ENCODE peak calls at places on chromosomes 1 and 21, in six cellular contexts. T is CD8-positive, alpha-beta T cell; M is DND-41; F is fibroblast of lung; H is adrenal gland; W is CD8-positive, alpha-beta memory T cell. E is an unnamed sample.

GRCh38 chr1:1732381-1732780 is 8.2 kb upstream of the CDK11A start:
- DNase-seq in H (no peak), T (no peak), M (no peak), W (no peak), F (no peak), E (no peak)

GRCh38 chr1:32337855-32338636 is 2.0 kb upstream of the MARCKSL1 start:
- DNase-seq in H (no peak), F (no peak), T (no peak), W (no peak), M (no peak), E (no peak)

GRCh38 chr1:5798151-5798730 is 194.0 kb downstream of the NPHP4 start:
- DNase-seq in H (peak), F (no peak), M (no peak), W (no peak), T (no peak), E (no peak)

GRCh38 chr1:20100632-20101355 is 18.5 kb downstream of the PLA2G2D start:
- DNase-seq in W (no peak), M (peak), H (peak), T (no peak), F (peak), E (peak)

GRCh38 chr1:62688687-62689085 is 500 bp upstream of the DOCK7 start:
- DNase-seq in F (peak), H (no peak), M (no peak), T (no peak), W (no peak), E (no peak)

GRCh38 chr1:9066945-9067807 is 2.3 kb downstream of the SLC2A5 start:
- DNase-seq in M (no peak), W (no peak), T (no peak), H (peak), F (peak), E (no peak)

GRCh38 chr1:99005537-99005942 is 879 bp upstream of the PLPPR5 start:
- DNase-seq in T (no peak), M (no peak), W (no peak), F (no peak), H (no peak), E (no peak)

GRCh38 chr1:167784876-167785550 is 63.2 kb downstream of the MPZL1 start:
- DNase-seq in H (no peak), M (no peak), F (no peak), W (no peak), T (no peak), E (no peak)

GRCh38 chr1:93080424-93080823 is 1.3 kb downstream of the MTF2 start:
- DNase-seq in W (no peak), M (no peak), H (no peak), T (no peak), F (peak), E (peak)

GRCh38 chr1:243378666-243379065 is 122.8 kb downstream of the SDCCAG8 start:
- DNase-seq in W (no peak), F (no peak), H (no peak), M (no peak), T (no peak), E (no peak)

GRCh38 chr1:74679811-74680210 is 6.2 kb upstream of the ERICH3 start:
- DNase-seq in M (no peak), T (no peak), H (no peak), W (no peak), F (no peak), E (no peak)

GRCh38 chr1:97392701-97393100 is 528.1 kb downstream of the DPYD start:
- DNase-seq in W (no peak), M (no peak), F (no peak), H (no peak), T (no peak), E (no peak)

GRCh38 chr1:56469640-56470371 is 109.6 kb downstream of the PLPP3 start:
- DNase-seq in T (no peak), H (no peak), F (peak), W (no peak), M (no peak), E (no peak)

GRCh38 chr1:58785424-58786058 is 1.7 kb upstream of the JUN start:
- DNase-seq in M (peak), W (peak), T (peak), H (peak), F (peak), E (peak)

GRCh38 chr1:204076891-204077290 is 4.0 kb downstream of the SOX13 start:
- DNase-seq in M (no peak), W (no peak), T (no peak), H (no peak), F (no peak), E (no peak)

GRCh38 chr1:161185732-161186311 is 8.5 kb upstream of the B4GALT3 start:
- DNase-seq in F (no peak), H (no peak), W (no peak), T (no peak), M (no peak), E (no peak)

GRCh38 chr1:25487628-25488027 is 55.8 kb upstream of the LDLRAP1 start:
- DNase-seq in W (peak), F (no peak), M (peak), H (no peak), T (peak), E (peak)

GRCh38 chr1:99849413-99849743 is 783 bp upstream of the AGL start:
- DNase-seq in T (no peak), M (peak), F (peak), W (no peak), H (peak), E (no peak)

GRCh38 chr1:233668725-233669294 is 54.9 kb downstream of the KCNK1 start:
- DNase-seq in T (no peak), M (no peak), H (no peak), F (peak), W (no peak), E (no peak)

GRCh38 chr1:203906932-203907331 is 45.5 kb downstream of the SNRPE start:
- DNase-seq in M (no peak), H (no peak), T (no peak), W (no peak), F (peak), E (no peak)

GRCh38 chr1:108955881-108956280 is 7.4 kb downstream of the CLCC1 start:
- DNase-seq in H (no peak), F (no peak), M (no peak), T (no peak), W (no peak), E (no peak)
- H3K4me3 ChIP-seq in H (no peak), F (no peak), M (no peak), T (no peak), W (no peak), E (no peak)

GRCh38 chr21:17889171-17889570 is 70.0 kb upstream of the C21orf91 start:
- DNase-seq in T (no peak), H (no peak), M (no peak), F (no peak), W (no peak), E (no peak)
- H3K27ac ChIP-seq in T (no peak), H (no peak), M (no peak), F (no peak), W (no peak), E (no peak)

GRCh38 chr1:28507646-28508434 is 2.0 kb downstream of the RCC1 start:
- DNase-seq in F (peak), T (no peak), M (peak), H (no peak), W (no peak), E (no peak)

GRCh38 chr1:28508435-28508754 is 2.6 kb downstream of the RCC1 start:
- DNase-seq in W (no peak), M (no peak), T (no peak), H (no peak), F (no peak), E (no peak)

GRCh38 chr1:28512058-28512611 is 6.3 kb downstream of the RCC1 start:
- DNase-seq in M (no peak), H (no peak), W (no peak), T (no peak), F (peak), E (no peak)

GRCh38 chr1:28510350-28511223 is 4.7 kb downstream of the RCC1 start:
- DNase-seq in H (no peak), T (no peak), W (no peak), M (peak), F (peak), E (no peak)

GRCh38 chr1:28509705-28510349 is 4.0 kb downstream of the RCC1 start:
- DNase-seq in H (no peak), M (peak), T (no peak), F (peak), W (no peak), E (no peak)
- H3K4me3 ChIP-seq in H (no peak), M (no peak), T (peak), F (peak), W (peak), E (peak)

GRCh38 chr1:27145934-27146354 is 9.0 kb downstream of the SLC9A1 start:
- DNase-seq in W (no peak), H (peak), M (no peak), F (peak), T (no peak), E (no peak)
- H3K27ac ChIP-seq in W (peak), H (peak), M (no peak), F (peak), T (no peak), E (no peak)

DNA sequence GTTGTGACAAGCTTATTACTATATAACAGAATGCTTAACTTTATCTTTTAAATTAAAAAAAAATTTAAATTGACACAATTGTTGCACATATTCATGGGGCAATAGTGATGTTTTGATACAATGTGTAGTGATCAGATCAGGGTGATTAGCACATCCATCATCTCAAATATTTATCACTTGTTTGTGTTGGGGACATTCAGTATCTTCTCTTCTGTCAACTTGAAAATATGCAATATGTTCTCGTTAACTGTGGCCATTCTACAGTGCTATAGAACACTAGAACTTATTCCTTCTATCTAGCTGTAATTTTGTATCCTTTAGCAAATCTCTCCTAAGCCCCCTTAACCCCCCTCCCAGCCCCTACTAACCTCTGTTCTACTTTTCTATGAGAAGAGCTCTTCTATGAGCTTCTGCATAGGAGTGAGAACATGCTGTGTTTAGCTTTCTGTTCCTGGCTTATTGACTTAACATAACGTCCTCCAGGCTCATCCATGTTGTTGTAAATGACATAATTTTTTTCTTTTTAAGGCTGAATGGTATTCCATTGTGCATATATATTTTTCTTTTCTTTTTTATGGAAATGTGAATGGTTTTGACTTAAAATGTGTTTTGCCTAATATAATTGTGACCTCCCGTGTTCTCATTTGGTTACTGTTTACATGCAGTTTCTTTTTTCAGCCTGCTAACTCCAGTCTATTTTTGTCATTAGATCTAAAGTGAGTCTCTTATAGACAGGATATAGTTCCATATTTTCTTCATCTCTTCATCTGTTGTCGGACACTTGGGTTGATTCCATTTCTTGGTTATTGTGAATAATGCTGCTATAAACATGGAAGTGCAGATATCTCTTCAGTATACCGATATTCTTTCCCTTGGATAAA is 23.8 kb downstream of the CEP350 start:
- DNase-seq in H (no peak), T (no peak), W (no peak), F (no peak), M (no peak), E (no peak)
- H3K4me3 ChIP-seq in H (no peak), T (no peak), W (no peak), F (no peak), M (no peak), E (no peak)

DNA sequence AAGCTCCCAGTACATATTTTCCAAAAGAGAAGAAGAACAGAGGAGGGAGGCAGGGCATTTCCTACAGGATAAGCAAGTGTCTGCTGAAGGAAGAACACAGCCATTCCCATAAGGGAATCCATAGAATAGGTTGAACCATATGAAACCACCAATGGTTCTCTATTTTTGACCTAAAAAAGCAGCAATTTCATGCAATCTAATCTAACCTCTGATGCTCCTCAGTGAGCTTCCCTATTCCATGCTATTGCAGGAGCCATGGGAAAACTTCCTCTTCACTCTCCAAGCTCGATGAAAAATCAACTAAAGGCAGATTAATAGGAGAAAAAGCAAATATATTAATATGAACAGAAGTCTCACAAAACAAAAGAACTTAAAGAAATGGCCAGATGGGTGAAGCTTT is 50.5 kb downstream of the SIPA1L2 start:
- DNase-seq in H (no peak), W (no peak), F (no peak), T (no peak), M (no peak), E (no peak)
- H3K27ac ChIP-seq in H (peak), W (no peak), F (no peak), T (no peak), M (peak), E (no peak)

GRCh38 chr1:23524716-23525401 is 6.2 kb downstream of the E2F2 start:
- DNase-seq in M (peak), H (no peak), W (peak), T (peak), F (no peak), E (no peak)
- H3K4me3 ChIP-seq in M (no peak), H (no peak), W (peak), T (peak), F (no peak), E (peak)

DNA sequence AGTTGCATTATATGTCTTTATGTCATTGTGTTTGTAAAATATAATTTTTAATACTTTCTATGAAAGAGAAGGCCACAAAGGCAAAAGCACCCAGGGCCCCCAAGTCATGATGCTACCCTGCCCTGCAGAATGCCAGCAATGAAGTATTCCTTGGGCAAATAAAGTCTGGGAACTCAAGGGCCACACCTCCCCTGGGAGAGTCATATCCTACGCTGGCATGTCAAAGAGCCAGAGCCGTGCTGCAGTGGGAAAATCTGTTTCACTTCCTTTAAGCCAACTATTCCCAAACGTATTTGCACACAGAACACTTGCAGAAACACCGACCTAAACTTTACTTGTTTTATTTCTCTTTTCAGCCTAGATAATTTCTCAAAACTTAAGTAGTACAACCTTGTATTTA is 98.4 kb upstream of the KAZN start:
- DNase-seq in M (no peak), T (no peak), H (no peak), F (no peak), W (no peak), E (no peak)
- H3K27ac ChIP-seq in M (no peak), T (no peak), H (no peak), F (no peak), W (no peak), E (no peak)